ENCODE peak calls at places on chromosome 2, in four cellular contexts. One of them, this sample, is unnamed.

GRCh38 chr2:63642941-63643340 is 54.2 kb downstream of the MDH1 start:
- DNase-seq in naive thymus-derived CD4-positive, alpha-beta T cell: no peak
- DNase-seq in cardiac fibroblast: peak; percentile 42
- DNase-seq in lower lobe of right lung: no peak
- DNase-seq in this sample: no peak

GRCh38 chr2:5975406-5975805 is 283.2 kb downstream of the SOX11 start:
- DNase-seq in naive thymus-derived CD4-positive, alpha-beta T cell: no peak
- DNase-seq in cardiac fibroblast: no peak
- DNase-seq in lower lobe of right lung: no peak
- DNase-seq in this sample: no peak

GRCh38 chr2:187985923-187986322 is 305.8 kb upstream of the GULP1 start:
- DNase-seq in naive thymus-derived CD4-positive, alpha-beta T cell: no peak
- DNase-seq in cardiac fibroblast: peak; percentile 41
- DNase-seq in lower lobe of right lung: no peak
- DNase-seq in this sample: no peak

GRCh38 chr2:153388246-153388645 is 90.3 kb downstream of the RPRM start:
- DNase-seq in naive thymus-derived CD4-positive, alpha-beta T cell: no peak
- DNase-seq in cardiac fibroblast: no peak
- DNase-seq in lower lobe of right lung: no peak
- DNase-seq in this sample: no peak

GRCh38 chr2:51031004-51031791 is 734 bp downstream of the NRXN1 start:
- DNase-seq in naive thymus-derived CD4-positive, alpha-beta T cell: no peak
- DNase-seq in cardiac fibroblast: no peak
- DNase-seq in lower lobe of right lung: no peak
- DNase-seq in this sample: no peak

GRCh38 chr2:126219081-126219480 is 436.9 kb upstream of the GYPC start:
- DNase-seq in naive thymus-derived CD4-positive, alpha-beta T cell: no peak
- DNase-seq in cardiac fibroblast: no peak
- DNase-seq in lower lobe of right lung: no peak
- DNase-seq in this sample: no peak

GRCh38 chr2:217914878-217915277 is 87.9 kb downstream of the TNS1 start:
- DNase-seq in naive thymus-derived CD4-positive, alpha-beta T cell: no peak
- DNase-seq in cardiac fibroblast: peak; percentile 55
- DNase-seq in lower lobe of right lung: no peak
- DNase-seq in this sample: no peak

GRCh38 chr2:51960846-51961335 is 929.0 kb upstream of the NRXN1 start:
- DNase-seq in naive thymus-derived CD4-positive, alpha-beta T cell: no peak
- DNase-seq in cardiac fibroblast: no peak
- DNase-seq in lower lobe of right lung: no peak
- DNase-seq in this sample: no peak

GRCh38 chr2:164871404-164871803 is 29.8 kb upstream of the COBLL1 start:
- DNase-seq in naive thymus-derived CD4-positive, alpha-beta T cell: no peak
- DNase-seq in cardiac fibroblast: no peak
- DNase-seq in lower lobe of right lung: no peak
- DNase-seq in this sample: no peak

GRCh38 chr2:24513266-24513665 is 22.2 kb downstream of the NCOA1 start:
- DNase-seq in naive thymus-derived CD4-positive, alpha-beta T cell: no peak
- DNase-seq in cardiac fibroblast: peak; percentile 60
- DNase-seq in lower lobe of right lung: no peak
- DNase-seq in this sample: no peak

GRCh38 chr2:74179063-74179865 is 585 bp upstream of the MOB1A start:
- DNase-seq in naive thymus-derived CD4-positive, alpha-beta T cell: no peak
- DNase-seq in cardiac fibroblast: no peak
- DNase-seq in lower lobe of right lung: no peak
- DNase-seq in this sample: no peak

DNA sequence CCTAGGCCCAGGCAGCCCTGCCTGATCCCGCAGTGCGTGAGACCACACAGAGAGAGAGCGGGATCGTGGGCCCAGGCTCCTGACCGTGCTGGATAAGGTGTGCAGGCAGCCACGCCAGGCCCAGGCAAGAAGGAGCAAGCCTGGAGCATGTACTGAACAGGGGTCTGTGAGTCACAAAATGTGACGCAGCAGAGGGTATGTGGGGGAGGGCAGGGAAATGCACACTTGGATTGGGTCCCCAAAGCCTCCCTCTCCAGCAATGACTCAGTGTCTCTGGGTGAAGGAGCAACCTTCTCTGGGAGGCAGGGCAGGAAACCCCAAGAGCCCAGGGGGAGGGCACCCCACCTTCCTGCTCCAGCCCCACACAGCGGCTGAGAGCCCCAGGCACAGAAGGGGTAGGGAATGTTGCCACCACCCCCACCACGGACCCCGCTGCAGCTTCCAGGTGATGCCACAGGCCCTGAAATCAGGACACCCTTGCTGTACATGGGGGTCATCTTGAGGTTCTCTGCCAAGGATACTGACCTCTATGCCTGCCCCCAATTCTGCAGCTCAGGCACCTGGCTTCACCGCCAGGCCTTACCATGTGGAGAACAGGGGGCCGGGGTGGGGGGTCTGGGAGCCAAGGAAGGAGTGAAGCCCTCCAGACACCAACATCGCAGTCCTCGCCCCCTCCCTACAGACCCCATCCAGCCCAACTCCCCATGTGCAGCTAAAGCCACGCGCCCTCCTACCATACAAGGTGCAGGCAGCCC is 1.3 kb upstream of the GPC1 start:
- DNase-seq in naive thymus-derived CD4-positive, alpha-beta T cell: no peak
- DNase-seq in cardiac fibroblast: peak; percentile 97
- DNase-seq in lower lobe of right lung: peak; percentile 47
- DNase-seq in this sample: no peak
- H3K4me3 ChIP-seq in naive thymus-derived CD4-positive, alpha-beta T cell: peak overlapping the region; percentile 48
- H3K4me3 ChIP-seq in cardiac fibroblast: peak overlapping the region; percentile 54
- H3K4me3 ChIP-seq in lower lobe of right lung: peak overlapping the region; percentile 68
- H3K4me3 ChIP-seq in this sample: no peak overlapping the region

GRCh38 chr2:1672738-1673137 is 71.6 kb downstream of the PXDN start:
- DNase-seq in naive thymus-derived CD4-positive, alpha-beta T cell: no peak
- DNase-seq in cardiac fibroblast: no peak
- DNase-seq in lower lobe of right lung: no peak
- DNase-seq in this sample: no peak
- H3K4me3 ChIP-seq in naive thymus-derived CD4-positive, alpha-beta T cell: no peak overlapping the region
- H3K4me3 ChIP-seq in cardiac fibroblast: no peak overlapping the region
- H3K4me3 ChIP-seq in lower lobe of right lung: no peak overlapping the region
- H3K4me3 ChIP-seq in this sample: no peak overlapping the region

GRCh38 chr2:203594541-203594940 is 59.4 kb upstream of the RAPH1 start:
- DNase-seq in naive thymus-derived CD4-positive, alpha-beta T cell: no peak
- DNase-seq in cardiac fibroblast: peak; percentile 42
- DNase-seq in lower lobe of right lung: no peak
- DNase-seq in this sample: no peak
- H3K4me3 ChIP-seq in naive thymus-derived CD4-positive, alpha-beta T cell: no peak overlapping the region
- H3K4me3 ChIP-seq in cardiac fibroblast: no peak overlapping the region
- H3K4me3 ChIP-seq in lower lobe of right lung: no peak overlapping the region
- H3K4me3 ChIP-seq in this sample: no peak overlapping the region

DNA sequence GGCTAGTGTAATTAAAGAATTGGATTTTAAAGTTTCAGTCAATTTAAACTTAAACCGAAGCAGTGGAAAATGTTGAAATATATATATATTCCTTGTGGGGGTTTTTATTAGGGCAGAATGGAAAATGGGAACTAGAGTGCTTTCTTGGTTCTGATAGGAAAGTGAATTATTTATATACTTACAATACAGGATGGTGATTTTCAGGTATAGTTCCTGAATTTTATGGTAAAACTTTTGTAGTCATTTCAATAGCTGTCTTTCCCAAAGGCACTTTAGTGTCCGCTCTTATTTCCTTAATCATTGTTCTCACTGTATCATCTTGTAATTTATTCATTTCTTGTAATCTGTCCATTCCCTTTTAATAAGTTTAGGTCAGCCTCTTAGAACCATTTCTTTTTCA is 1.9 kb downstream of the RPL37A start:
- DNase-seq in naive thymus-derived CD4-positive, alpha-beta T cell: no peak
- DNase-seq in cardiac fibroblast: no peak
- DNase-seq in lower lobe of right lung: no peak
- DNase-seq in this sample: no peak
- H3K4me3 ChIP-seq in naive thymus-derived CD4-positive, alpha-beta T cell: no peak overlapping the region
- H3K4me3 ChIP-seq in cardiac fibroblast: peak overlapping the region; percentile 74
- H3K4me3 ChIP-seq in lower lobe of right lung: peak overlapping the region; percentile 90
- H3K4me3 ChIP-seq in this sample: peak overlapping the region; percentile 68